ENCODE peak calls at places on chromosome 19, in ten cellular contexts. H is choroid plexus epithelial cell, O is astrocyte, W is AG04450, Z is mucosa of descending colon, F is tibial nerve, T is PC-3, G is cardiac muscle cell, X is GM12865, C is adrenal gland. S is an unnamed sample.

GRCh38 chr19:52748336-52748950 is 13.6 kb upstream of the ZNF611 start:
- DNase-seq in X (peak; percentile 12), C (no peak), O (peak; percentile 27), T (peak; percentile 67), F (no peak), H (peak; percentile 74), G (peak; percentile 68), Z (no peak), W (no peak), S (peak; percentile 55)

GRCh38 chr19:32201661-32202060 is 143.7 kb upstream of the ZNF507 start:
- DNase-seq in C (no peak), F (no peak), H (no peak), O (no peak), W (no peak), T (no peak), Z (no peak), X (no peak), G (no peak), S (no peak)

GRCh38 chr19:23882493-23882892 is 32.2 kb upstream of the ZNF726 start:
- DNase-seq in F (no peak), G (no peak), Z (no peak), W (no peak), O (no peak), T (no peak), C (no peak), H (no peak), X (no peak), S (no peak)

GRCh38 chr19:18751571-18751970 is 39.5 kb downstream of the COMP start:
- DNase-seq in W (no peak), T (no peak), X (no peak), O (no peak), C (no peak), Z (no peak), H (no peak), G (no peak), F (no peak), S (no peak)

GRCh38 chr19:33302974-33303790 is 848 bp upstream of the CEBPA start:
- DNase-seq in X (no peak), Z (peak; percentile 66), W (no peak), O (peak; percentile 32), H (peak; percentile 65), T (peak; percentile 32), F (no peak), G (peak; percentile 86), C (peak; percentile 51), S (peak; percentile 68)

GRCh38 chr19:18118420-18119242 is 21.1 kb downstream of the MAST3 start:
- DNase-seq in F (no peak), T (no peak), H (peak; percentile 37), O (no peak), C (no peak), X (no peak), W (no peak), Z (no peak), G (no peak), S (no peak)

GRCh38 chr19:56720281-56720680 is 48.7 kb upstream of the ZNF835 start:
- DNase-seq in G (no peak), O (no peak), W (no peak), Z (no peak), F (no peak), X (no peak), C (peak; percentile 70), T (no peak), H (no peak), S (no peak)

GRCh38 chr19:8149261-8150094 is at the start of gene FBN3:
- DNase-seq in W (no peak), F (no peak), H (no peak), O (no peak), G (peak; percentile 50), T (no peak), Z (no peak), C (no peak), X (no peak), S (no peak)

GRCh38 chr19:860481-861098 is 1.1 kb downstream of the CFD start:
- DNase-seq in G (peak; percentile 71), H (peak; percentile 60), C (no peak), W (peak; percentile 50), F (peak; percentile 75), T (peak; percentile 77), O (peak; percentile 26), Z (peak; percentile 85), X (peak; percentile 74), S (peak; percentile 77)
- TF ChIP-seq CTCF in G (peak; percentile 18), H (no peak), C (no peak), W (no peak), F (peak; percentile 54), T (no peak), O (no peak), Z (no peak), X (no peak), S (no peak)

DNA sequence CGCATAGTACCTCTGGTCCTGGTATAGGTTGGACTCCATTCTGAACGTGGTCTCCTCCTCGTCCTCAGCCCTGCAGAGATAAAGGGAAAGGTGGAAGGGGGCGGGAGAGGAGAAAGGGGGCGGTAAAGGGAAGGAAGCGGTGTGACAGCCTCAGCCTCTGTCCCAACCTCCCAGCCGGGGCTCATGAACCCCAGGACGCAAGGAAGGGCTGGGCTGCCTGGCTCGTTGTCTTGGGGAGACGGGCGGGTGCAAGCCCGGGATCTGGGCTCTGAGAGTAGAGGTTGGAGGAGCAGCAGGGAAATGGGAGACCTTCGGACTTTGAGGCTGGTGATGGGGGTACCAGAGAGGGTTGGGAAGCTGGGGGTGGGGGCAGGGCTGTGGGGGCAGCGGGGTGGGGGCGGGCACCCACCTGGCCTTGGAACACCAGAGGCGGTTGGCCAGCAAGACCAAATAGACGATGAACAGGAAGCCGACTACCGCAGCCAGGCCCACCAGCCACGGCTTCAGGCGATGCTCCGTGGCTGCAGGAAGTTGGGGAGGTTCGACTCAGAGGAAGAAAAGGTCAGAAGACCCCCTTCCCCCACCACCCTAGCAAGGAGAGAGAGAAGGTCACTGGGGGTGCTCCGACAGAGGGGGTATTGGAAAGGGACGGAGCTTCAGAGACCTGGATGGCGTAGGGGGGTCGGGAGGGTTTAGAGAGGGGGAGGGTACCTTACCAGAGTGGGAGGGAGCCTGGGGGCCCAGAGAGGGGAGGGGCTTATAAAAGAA is 1.7 kb downstream of the SMIM24 start:
- DNase-seq in H (no peak), X (no peak), G (no peak), O (no peak), Z (no peak), W (no peak), T (no peak), F (no peak), C (no peak), S (no peak)
- H3K4me3 ChIP-seq in H (no peak overlapping the region), X (no peak overlapping the region), G (no peak overlapping the region), O (no peak overlapping the region), Z (no peak overlapping the region), W (no peak overlapping the region), T (no peak overlapping the region), F (no peak overlapping the region), C (no peak overlapping the region), S (no peak overlapping the region)

DNA sequence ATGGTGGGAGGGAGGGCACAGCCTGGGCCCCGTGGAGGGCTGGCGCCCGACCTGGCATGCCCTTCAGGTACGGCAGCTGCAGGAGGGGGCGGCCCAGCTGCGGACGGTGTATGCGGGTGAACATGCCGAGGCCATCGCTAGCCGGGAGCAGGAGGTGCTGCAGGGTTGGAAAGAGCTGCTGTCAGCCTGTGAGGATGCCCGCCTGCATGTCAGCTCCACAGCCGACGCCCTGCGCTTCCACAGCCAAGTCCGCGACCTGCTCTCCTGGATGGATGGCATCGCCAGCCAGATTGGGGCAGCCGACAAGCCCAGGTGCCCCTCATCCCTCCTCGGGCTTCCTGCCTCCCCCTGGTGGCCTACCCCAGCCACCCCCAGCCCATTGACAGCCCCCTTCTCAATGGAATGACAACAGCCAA is 16.6 kb upstream of the SHKBP1 start:
- DNase-seq in C (no peak), F (no peak), T (no peak), O (no peak), W (no peak), X (no peak), Z (no peak), G (no peak), H (no peak), S (no peak)
- TF ChIP-seq CTCF in C (no peak), F (no peak), T (no peak), O (no peak), W (no peak), X (no peak), Z (no peak), G (no peak), H (no peak), S (no peak)

DNA sequence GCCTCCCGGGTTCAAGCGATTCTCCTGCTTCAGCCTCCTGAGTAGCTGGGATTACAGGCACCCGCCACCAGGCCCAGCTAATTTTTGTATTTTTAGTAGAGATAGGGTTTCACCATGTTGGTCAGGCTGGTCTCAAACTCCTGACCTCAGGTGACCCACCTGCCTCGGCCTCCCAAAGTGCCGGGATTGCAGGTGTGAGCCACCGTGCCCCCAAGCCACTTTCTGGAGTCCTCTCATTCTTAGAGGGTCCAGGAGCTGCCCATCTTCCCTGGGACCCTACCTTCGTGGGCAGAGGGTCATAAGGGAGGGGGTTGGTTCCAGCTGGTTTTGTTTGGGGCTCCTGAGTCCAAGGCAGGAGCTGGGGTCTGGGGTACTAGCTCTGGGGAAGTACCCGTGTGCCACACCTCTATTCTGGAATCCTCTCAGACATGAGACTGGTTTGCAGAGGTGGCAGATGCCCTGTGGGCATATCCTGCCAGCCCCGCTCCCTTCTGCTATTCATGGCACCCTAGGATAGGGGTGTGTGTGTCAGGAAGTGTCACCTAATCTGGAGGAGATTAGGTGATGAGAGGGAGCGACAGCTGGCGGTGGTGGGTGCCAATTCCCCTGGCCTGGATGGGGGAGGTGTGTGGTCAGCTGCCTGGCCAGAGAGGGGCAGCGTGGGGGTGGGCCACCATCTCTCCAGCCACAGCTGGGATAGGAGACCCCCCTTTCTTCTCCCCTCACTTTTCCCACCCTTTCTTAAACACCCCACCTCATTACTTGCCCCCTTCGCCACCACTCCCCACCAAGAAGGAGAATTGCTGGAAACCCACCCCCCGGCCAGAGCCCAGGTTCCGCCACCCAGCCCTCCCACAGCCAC is 2.1 kb downstream of the PRMT1 start:
- DNase-seq in X (no peak), G (no peak), W (no peak), C (peak; percentile 26), T (peak; percentile 32), O (no peak), H (no peak), Z (peak; percentile 57), F (no peak), S (peak; percentile 32)
- H3K4me3 ChIP-seq in X (peak overlapping the region; percentile 93), G (no peak overlapping the region), W (peak overlapping the region; percentile 7), C (no peak overlapping the region), T (peak overlapping the region; percentile 86), O (no peak overlapping the region), H (no peak overlapping the region), Z (no peak overlapping the region), F (no peak overlapping the region), S (no peak overlapping the region)

DNA sequence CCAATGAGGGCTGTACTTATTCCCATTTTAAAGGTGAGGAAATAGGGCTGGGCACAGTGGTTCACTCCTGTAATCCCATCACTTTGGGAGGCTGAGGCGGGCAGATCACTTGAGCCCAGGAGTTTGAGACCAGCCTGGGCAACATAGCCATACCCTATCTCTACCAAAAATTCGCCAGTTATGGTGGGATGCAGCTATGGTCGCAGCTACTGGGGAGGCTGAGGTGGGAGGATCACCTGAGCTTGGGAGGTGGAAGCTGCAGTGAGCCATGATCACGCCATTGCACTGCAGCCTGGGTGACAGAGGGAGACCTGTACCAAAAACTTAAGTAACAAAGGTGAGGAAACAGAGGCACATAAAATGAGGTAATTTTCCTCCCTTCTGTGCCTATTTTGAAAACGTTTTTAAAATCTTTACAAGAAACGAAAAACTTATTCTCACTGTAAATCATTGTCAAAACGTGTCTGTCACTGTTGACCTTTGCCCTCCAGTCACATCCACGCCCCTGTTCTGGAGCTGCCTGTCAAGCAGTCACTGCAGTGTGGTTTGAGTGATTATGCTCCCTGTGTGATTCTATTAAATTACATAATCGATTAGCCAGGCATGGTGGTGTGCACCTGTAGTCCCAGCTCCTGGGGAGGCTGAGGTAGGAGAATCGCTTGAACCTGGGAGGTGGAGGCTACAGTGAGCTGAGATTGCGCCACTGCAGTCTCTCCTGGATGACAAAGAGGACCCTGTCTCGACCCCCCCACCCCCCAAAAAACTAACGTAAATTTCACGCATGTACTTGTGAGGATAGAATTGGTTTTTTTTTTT is 12.5 kb downstream of the NOP53 start:
- DNase-seq in X (no peak), T (no peak), O (no peak), G (no peak), C (no peak), W (no peak), Z (no peak), H (no peak), F (no peak), S (no peak)
- TF ChIP-seq CTCF in X (no peak), T (no peak), O (no peak), G (no peak), C (no peak), W (no peak), Z (no peak), H (no peak), F (no peak), S (no peak)